ENCODE peak calls at places on chromosomes 5 and 9, in seven cellular contexts. Z, F, V, C, E, P and O are unnamed samples.

GRCh38 chr5:73901045-73901444 is 275.0 kb downstream of the ARHGEF28 start:
- DNase-seq in E (no peak), V (no peak), C (peak), P (no peak), F (peak), Z (peak), O (peak)

GRCh38 chr5:74393943-74394342 is 246.6 kb downstream of the ENC1 start:
- DNase-seq in V (no peak), F (no peak), P (no peak), Z (no peak), C (no peak), E (no peak), O (no peak)

GRCh38 chr5:169161022-169161680 is 139.8 kb downstream of the SLIT3 start:
- DNase-seq in E (no peak), P (peak), V (peak), F (no peak), C (peak), Z (peak), O (peak)

GRCh38 chr5:173917788-173918786 is 29.9 kb downstream of the CPEB4 start:
- DNase-seq in C (peak), P (peak), E (peak), V (peak), F (peak), Z (peak), O (peak)

GRCh38 chr5:125194901-125195300 is 448.5 kb upstream of the ZNF608 start:
- DNase-seq in E (no peak), V (no peak), C (no peak), Z (no peak), P (no peak), F (no peak), O (no peak)

GRCh38 chr9:113577525-113578261 is 114.2 kb downstream of the RGS3 start:
- DNase-seq in Z (no peak), C (peak), F (peak), P (no peak), V (no peak), E (no peak), O (no peak)

GRCh38 chr5:177453852-177454396 is 7.3 kb downstream of the PRR7 start:
- DNase-seq in Z (peak), C (no peak), F (no peak), V (no peak), P (no peak), E (no peak), O (peak)

GRCh38 chr5:92861531-92862285 is 719.3 kb downstream of the NR2F1-AS1 start:
- DNase-seq in V (no peak), E (no peak), C (no peak), P (no peak), F (no peak), Z (no peak), O (no peak)

GRCh38 chr5:132807163-132807838 is 5.8 kb upstream of the SOWAHA start:
- DNase-seq in C (no peak), V (no peak), P (no peak), F (no peak), Z (peak), E (no peak), O (no peak)

GRCh38 chr9:69548676-69549075 is 123.5 kb downstream of the APBA1 start:
- DNase-seq in E (no peak), F (no peak), P (no peak), V (no peak), C (no peak), Z (no peak), O (no peak)

GRCh38 chr9:105040462-105040861 is 112.5 kb upstream of the ABCA1 start:
- DNase-seq in F (no peak), E (no peak), C (no peak), Z (no peak), V (no peak), P (no peak), O (no peak)
- TF ChIP-seq CTCF in F (no peak), E (no peak), C (no peak), Z (no peak), V (no peak), P (no peak), O (no peak)

GRCh38 chr5:61600141-61600480 is 268.1 kb downstream of the ZSWIM6 start:
- DNase-seq in P (no peak), C (no peak), E (no peak), V (no peak), F (no peak), Z (no peak), O (no peak)

GRCh38 chr5:61604626-61605025 is 272.6 kb downstream of the ZSWIM6 start:
- DNase-seq in Z (no peak), V (peak), C (no peak), P (no peak), E (no peak), F (no peak), O (peak)

GRCh38 chr5:61600945-61601491 is 269.0 kb downstream of the ZSWIM6 start:
- DNase-seq in P (no peak), F (no peak), C (peak), E (no peak), Z (no peak), V (no peak), O (no peak)

GRCh38 chr5:61604076-61604475 is 272.0 kb downstream of the ZSWIM6 start:
- DNase-seq in V (no peak), F (no peak), Z (no peak), E (no peak), P (no peak), C (no peak), O (no peak)

GRCh38 chr5:61603211-61603908 is 271.3 kb downstream of the ZSWIM6 start:
- DNase-seq in P (no peak), F (no peak), E (no peak), C (peak), Z (no peak), V (no peak), O (peak)
- TF ChIP-seq CTCF in P (no peak), F (no peak), E (no peak), C (no peak), Z (no peak), V (peak), O (no peak)

GRCh38 chr5:84379749-84380148 is 4.9 kb downstream of the EDIL3 start:
- DNase-seq in C (peak), F (no peak), V (no peak), E (no peak), P (no peak), Z (no peak), O (peak)
- TF ChIP-seq CTCF in C (peak), F (no peak), V (peak), E (no peak), P (no peak), Z (peak), O (peak)

DNA sequence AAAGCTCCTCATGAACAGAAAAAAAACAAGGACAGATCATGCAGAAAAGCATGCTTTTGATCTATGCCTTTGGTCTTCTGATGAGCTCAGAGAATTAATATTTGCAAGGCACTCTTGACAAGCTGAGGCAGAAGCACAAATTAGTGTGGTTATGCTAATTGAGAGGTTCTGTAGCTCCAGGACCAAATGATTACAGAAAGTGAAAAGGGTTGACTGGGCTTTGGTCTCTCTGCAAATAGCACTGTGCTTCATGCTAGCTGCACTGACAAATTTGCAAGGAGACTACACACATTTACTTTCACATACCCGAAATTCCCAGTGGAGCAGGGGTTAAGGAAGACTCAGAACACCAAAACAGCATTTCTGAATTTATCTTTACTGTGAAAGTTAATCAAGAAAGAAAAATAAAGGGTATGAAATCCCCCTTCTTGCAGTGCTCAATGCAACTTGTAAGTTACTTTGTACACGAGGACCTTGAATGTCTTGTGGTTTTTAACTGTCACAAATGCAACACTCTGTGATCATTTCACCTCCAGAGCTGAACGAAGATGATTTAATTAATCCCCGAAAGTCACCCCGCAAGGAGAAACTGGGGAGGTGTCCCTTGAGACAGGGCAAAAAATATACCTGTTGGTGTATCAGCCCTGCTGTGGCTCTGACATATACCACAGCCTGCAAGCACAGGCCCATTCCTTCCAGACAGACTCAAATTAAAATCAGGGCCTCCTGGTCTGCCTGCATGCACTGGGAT is 11.9 kb downstream of the RAPGEF1 start:
- DNase-seq in C (peak), V (no peak), E (no peak), F (no peak), Z (no peak), P (no peak), O (no peak)
- TF ChIP-seq CTCF in C (no peak), V (no peak), E (no peak), F (no peak), Z (no peak), P (no peak), O (no peak)

GRCh38 chr9:91422832-91423711 is 560 bp downstream of the NFIL3 start:
- DNase-seq in V (no peak), F (peak), E (peak), P (peak), C (peak), Z (peak), O (peak)
- TF ChIP-seq CTCF in V (peak), F (peak), E (peak), P (no peak), C (no peak), Z (no peak), O (peak)

DNA sequence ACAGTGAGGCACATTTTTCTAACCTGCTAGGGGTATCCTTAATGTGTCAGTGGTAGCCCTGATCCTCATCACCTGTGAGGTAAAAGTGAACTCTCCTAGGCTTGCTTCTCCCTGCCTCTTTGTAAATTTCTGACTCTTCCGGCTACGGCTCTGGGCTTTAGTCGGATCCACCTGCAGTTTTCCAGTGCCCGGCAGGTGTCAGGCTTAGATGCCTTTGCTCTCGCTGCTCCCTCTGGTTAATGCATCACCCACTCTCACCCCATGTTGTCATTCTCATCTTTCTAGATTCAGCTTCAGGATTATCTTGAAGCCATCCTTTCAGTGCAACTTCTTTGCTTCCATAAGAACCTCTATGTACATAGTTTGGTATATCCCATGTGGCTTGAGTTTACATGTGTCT is 3.6 kb downstream of the CEP78 start:
- DNase-seq in P (no peak), F (no peak), C (no peak), E (no peak), Z (peak), V (no peak), O (peak)
- TF ChIP-seq CTCF in P (no peak), F (no peak), C (peak), E (no peak), Z (peak), V (peak), O (peak)

GRCh38 chr5:80568251-80568650 is 1.8 kb downstream of the ANKRD34B start:
- DNase-seq in P (no peak), F (no peak), Z (no peak), V (no peak), E (no peak), C (no peak), O (no peak)

GRCh38 chr5:80569086-80569960 is 757 bp downstream of the ANKRD34B start:
- DNase-seq in C (no peak), F (no peak), P (no peak), E (peak), V (no peak), Z (no peak), O (no peak)

GRCh38 chr5:80569961-80570786 is at the start of gene ANKRD34B:
- DNase-seq in P (no peak), C (no peak), F (no peak), E (peak), V (no peak), Z (peak), O (peak)

GRCh38 chr5:80566711-80567259 is 3.3 kb downstream of the ANKRD34B start:
- DNase-seq in P (no peak), C (no peak), V (no peak), Z (no peak), E (no peak), F (no peak), O (no peak)

GRCh38 chr5:80565330-80565729 is 4.8 kb downstream of the ANKRD34B start:
- DNase-seq in F (no peak), C (no peak), Z (no peak), E (no peak), V (no peak), P (no peak), O (peak)
- TF ChIP-seq CTCF in F (no peak), C (no peak), Z (no peak), E (no peak), V (no peak), P (no peak), O (no peak)

GRCh38 chr5:23208959-23209431 is 298.4 kb upstream of the PRDM9 start:
- DNase-seq in P (no peak), E (peak), F (no peak), V (no peak), C (no peak), Z (peak), O (peak)
- TF ChIP-seq CTCF in P (no peak), E (peak), F (peak), V (no peak), C (peak), Z (peak), O (peak)